ENCODE peak calls at places on chromosomes 7 and 10, in ten cellular contexts. T is PC-9, W is A549, G is colonic mucosa, F is fibroblast of lung, I is cardiac fibroblast, O is neural progenitor cell, R is fibroblast of villous mesenchyme, E is AG04450, K is dorsolateral prefrontal cortex. M is an unnamed sample.
A peak's percentile ranks its signal among the peaks of the same experiment; 100 is the strongest.

GRCh38 chr7:135253851-135254815 is 20.5 kb downstream of the STRA8 start:
- DNase-seq in T (peak; percentile 72), F (peak; percentile 77), E (peak; percentile 11), K (peak; percentile 82), G (peak; percentile 46), R (peak; percentile 40), W (peak; percentile 54), O (no peak), I (peak; percentile 73), M (peak; percentile 77)

GRCh38 chr10:3477683-3478082 is 305.1 kb upstream of the PITRM1 start:
- DNase-seq in G (no peak), R (peak; percentile 87), F (peak; percentile 82), E (peak; percentile 69), K (no peak), O (no peak), I (peak; percentile 90), W (no peak), T (peak; percentile 95), M (peak; percentile 81)

GRCh38 chr10:44184633-44185314 is 200.1 kb downstream of the CXCL12 start:
- DNase-seq in W (no peak), E (no peak), I (no peak), O (no peak), T (no peak), F (no peak), G (no peak), R (no peak), K (no peak), M (no peak)

GRCh38 chr7:134451656-134452055 is 7.2 kb downstream of the AKR1B1 start:
- DNase-seq in F (no peak), E (no peak), I (no peak), W (no peak), G (no peak), T (no peak), R (no peak), O (no peak), K (no peak), M (no peak)

GRCh38 chr10:90051474-90051873 is 350.1 kb downstream of the KIF20B start:
- DNase-seq in R (no peak), E (no peak), I (peak; percentile 23), K (no peak), F (peak; percentile 44), G (no peak), O (no peak), T (no peak), W (no peak), M (no peak)

GRCh38 chr7:20267482-20267881 is 50.3 kb upstream of the MACC1 start:
- DNase-seq in K (no peak), I (no peak), R (no peak), G (no peak), T (no peak), O (peak; percentile 35), E (no peak), F (no peak), W (no peak), M (no peak)

GRCh38 chr7:68440870-68441269 is 1157.4 kb upstream of the AUTS2 start:
- DNase-seq in W (no peak), F (no peak), O (no peak), K (no peak), T (no peak), I (no peak), G (no peak), R (no peak), E (no peak), M (no peak)

GRCh38 chr7:150874401-150875198 is 22.3 kb downstream of the AOC1 start:
- DNase-seq in W (no peak), O (no peak), F (no peak), T (no peak), R (no peak), K (no peak), I (no peak), E (no peak), G (no peak), M (no peak)

GRCh38 chr10:33122014-33122788 is 164.2 kb upstream of the ITGB1 start:
- DNase-seq in E (peak; percentile 89), W (no peak), T (no peak), R (peak; percentile 94), I (peak; percentile 86), K (no peak), F (peak; percentile 97), O (no peak), G (no peak), M (peak; percentile 88)

GRCh38 chr7:47672267-47672920 is 90.5 kb upstream of the TNS3 start:
- DNase-seq in T (no peak), W (no peak), O (no peak), R (no peak), F (no peak), G (no peak), E (no peak), I (no peak), K (no peak), M (no peak)

GRCh38 chr7:25303380-25304321 is 75.4 kb upstream of the NPVF start:
- DNase-seq in I (peak; percentile 70), W (no peak), K (no peak), F (peak; percentile 13), E (no peak), O (peak; percentile 23), R (peak; percentile 46), G (no peak), T (no peak), M (peak; percentile 14)

GRCh38 chr10:31940839-31941653 is 12.4 kb upstream of the ARHGAP12 start:
- DNase-seq in E (peak; percentile 58), W (peak; percentile 70), I (peak; percentile 86), K (peak; percentile 24), R (peak; percentile 90), T (peak; percentile 95), G (peak; percentile 44), O (no peak), F (peak; percentile 96), M (peak; percentile 89)

GRCh38 chr7:2932761-2933251 is 88.7 kb upstream of the GNA12 start:
- DNase-seq in F (no peak), G (no peak), E (no peak), R (no peak), O (no peak), K (no peak), T (no peak), W (no peak), I (no peak), M (no peak)

GRCh38 chr10:3631709-3632330 is 153.2 kb downstream of the KLF6 start:
- DNase-seq in E (no peak), W (no peak), T (peak; percentile 84), G (no peak), K (no peak), O (no peak), F (peak; percentile 51), I (peak; percentile 8), R (no peak), M (peak; percentile 27)

GRCh38 chr7:135919071-135919841 is 57.9 kb downstream of the MTPN start:
- DNase-seq in G (no peak), W (no peak), T (no peak), F (no peak), E (no peak), I (no peak), K (no peak), O (no peak), R (no peak), M (no peak)

GRCh38 chr7:11343818-11344413 is 370.2 kb downstream of the PHF14 start:
- DNase-seq in G (no peak), R (peak; percentile 47), E (peak; percentile 1), K (no peak), F (peak; percentile 30), O (peak; percentile 60), T (no peak), W (no peak), I (peak; percentile 58), M (peak; percentile 67)

GRCh38 chr10:8912108-8912507 is 857.6 kb downstream of the GATA3 start:
- DNase-seq in G (no peak), O (no peak), W (no peak), K (no peak), F (no peak), E (no peak), R (no peak), I (no peak), T (no peak), M (no peak)

GRCh38 chr7:71459137-71459536 is 327.2 kb downstream of the GALNT17 start:
- DNase-seq in F (no peak), O (no peak), R (no peak), I (no peak), E (no peak), G (no peak), W (no peak), T (no peak), K (no peak), M (no peak)

DNA sequence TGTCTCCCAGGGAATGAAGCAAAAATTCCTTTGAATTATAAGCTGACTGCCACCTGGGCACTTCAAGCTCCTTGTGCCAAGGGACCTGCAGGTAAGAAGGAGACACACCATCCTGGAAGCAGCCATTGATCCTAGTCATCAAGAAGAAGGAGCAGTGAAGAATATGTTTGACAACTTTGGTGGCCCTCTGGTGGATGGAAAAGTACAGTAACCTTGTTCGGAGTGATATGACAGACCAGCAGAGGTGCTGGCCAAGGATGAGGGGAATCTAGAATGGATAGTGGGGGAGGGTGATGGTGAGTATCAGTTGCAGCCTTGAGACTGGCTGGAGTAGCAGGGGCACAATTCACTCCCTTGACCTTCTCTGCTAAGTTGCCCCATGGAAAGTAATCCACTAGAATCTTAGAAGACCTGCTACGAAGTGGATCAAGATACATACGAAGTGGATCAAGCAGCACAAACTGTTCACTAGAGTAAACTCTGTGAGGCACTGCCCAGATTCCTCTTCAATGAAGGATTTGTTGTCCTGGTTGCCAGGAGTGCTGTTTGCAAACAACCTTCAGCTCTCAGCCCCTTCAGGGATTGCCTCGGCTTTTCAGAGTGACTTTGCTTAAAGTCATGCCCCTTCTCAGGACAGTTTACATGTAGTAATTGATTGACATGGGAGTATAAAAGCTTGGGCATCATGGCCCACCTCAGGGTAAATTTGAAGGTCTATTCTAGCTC is 44.8 kb upstream of the ORC5 start:
- DNase-seq in W (peak; percentile 18), K (no peak), I (no peak), F (no peak), O (no peak), R (no peak), G (no peak), E (no peak), T (no peak), M (no peak)
- TF ChIP-seq CTCF in W (peak; percentile 9), K (no peak), I (no peak), F (no peak), O (no peak), R (peak; percentile 29), G (no peak), E (peak; percentile 28), T (peak; percentile 33), M (no peak)

GRCh38 chr10:128898133-128898915 is 568.7 kb upstream of the MGMT start:
- DNase-seq in W (no peak), T (no peak), G (no peak), F (no peak), K (no peak), E (no peak), I (no peak), R (no peak), O (peak; percentile 27), M (no peak)
- H3K4me3 ChIP-seq in W (no peak overlapping the region), T (no peak overlapping the region), G (no peak overlapping the region), F (no peak overlapping the region), K (no peak overlapping the region), E (no peak overlapping the region), I (no peak overlapping the region), R (no peak overlapping the region), O (peak overlapping the region; percentile 30), M (no peak overlapping the region)

GRCh38 chr10:12633776-12634390 is 284.5 kb downstream of the CAMK1D start:
- DNase-seq in F (no peak), W (no peak), E (no peak), O (peak; percentile 17), G (no peak), K (no peak), T (no peak), I (no peak), R (no peak), M (no peak)
- TF ChIP-seq CTCF in F (no peak), W (no peak), E (no peak), O (no peak), G (no peak), K (no peak), T (no peak), I (no peak), R (no peak), M (no peak)

GRCh38 chr7:139772115-139772514 is 5.7 kb downstream of the HIPK2 start:
- DNase-seq in E (no peak), I (no peak), W (no peak), F (no peak), K (no peak), T (no peak), O (no peak), R (no peak), G (no peak), M (no peak)
- H3K4me3 ChIP-seq in E (peak overlapping the region; percentile 2), I (no peak overlapping the region), W (peak overlapping the region; percentile 29), F (no peak overlapping the region), K (no peak overlapping the region), T (peak overlapping the region; percentile 41), O (no peak overlapping the region), R (no peak overlapping the region), G (no peak overlapping the region), M (no peak overlapping the region)